ENCODE peak calls at places on chromosomes 5 and 9, in four cellular contexts. One of them, this sample, is unnamed.
A peak's percentile ranks its signal among the peaks of the same experiment; 100 is the strongest.

GRCh38 chr5:138778234-138778633 is 25.0 kb downstream of the CTNNA1 start:
- DNase-seq in natural killer cell: no peak
- DNase-seq in bronchial epithelial cell: no peak
- DNase-seq in fibroblast of lung: no peak
- DNase-seq in this sample: no peak

GRCh38 chr9:70746760-70747159 is 332.3 kb upstream of the KLF9 start:
- DNase-seq in natural killer cell: no peak
- DNase-seq in bronchial epithelial cell: no peak
- DNase-seq in fibroblast of lung: no peak
- DNase-seq in this sample: no peak

GRCh38 chr9:83013261-83013610 is 49.7 kb downstream of the RASEF start:
- DNase-seq in natural killer cell: no peak
- DNase-seq in bronchial epithelial cell: no peak
- DNase-seq in fibroblast of lung: peak; percentile 39
- DNase-seq in this sample: no peak

GRCh38 chr5:155001523-155001922 is 12.0 kb upstream of the KIF4B start:
- DNase-seq in natural killer cell: no peak
- DNase-seq in bronchial epithelial cell: no peak
- DNase-seq in fibroblast of lung: no peak
- DNase-seq in this sample: no peak

GRCh38 chr5:132621699-132622098 is 36.3 kb upstream of the IL13 start:
- DNase-seq in natural killer cell: no peak
- DNase-seq in bronchial epithelial cell: no peak
- DNase-seq in fibroblast of lung: no peak
- DNase-seq in this sample: no peak

GRCh38 chr9:21557428-21557768 is 75.3 kb upstream of the IFNE start:
- DNase-seq in natural killer cell: no peak
- DNase-seq in bronchial epithelial cell: no peak
- DNase-seq in fibroblast of lung: peak; percentile 30
- DNase-seq in this sample: no peak

GRCh38 chr9:78009156-78009555 is 22.5 kb downstream of the GNAQ start:
- DNase-seq in natural killer cell: no peak
- DNase-seq in bronchial epithelial cell: no peak
- DNase-seq in fibroblast of lung: no peak
- DNase-seq in this sample: no peak

GRCh38 chr9:93048706-93049448 is 9.6 kb upstream of the SUSD3 start:
- DNase-seq in natural killer cell: no peak
- DNase-seq in bronchial epithelial cell: no peak
- DNase-seq in fibroblast of lung: no peak
- DNase-seq in this sample: no peak

GRCh38 chr5:152072076-152072475 is 147.4 kb upstream of the GLRA1 start:
- DNase-seq in natural killer cell: no peak
- DNase-seq in bronchial epithelial cell: no peak
- DNase-seq in fibroblast of lung: no peak
- DNase-seq in this sample: no peak

GRCh38 chr9:3436629-3437028 is 89.2 kb downstream of the RFX3 start:
- DNase-seq in natural killer cell: no peak
- DNase-seq in bronchial epithelial cell: peak; percentile 68
- DNase-seq in fibroblast of lung: no peak
- DNase-seq in this sample: no peak

GRCh38 chr5:102296229-102296817 is at the start of gene SLCO4C1:
- DNase-seq in natural killer cell: peak; percentile 70
- DNase-seq in bronchial epithelial cell: peak; percentile 61
- DNase-seq in fibroblast of lung: peak; percentile 24
- DNase-seq in this sample: no peak

GRCh38 chr9:123169926-123170325 is 98.5 kb downstream of the STRBP start:
- DNase-seq in natural killer cell: no peak
- DNase-seq in bronchial epithelial cell: no peak
- DNase-seq in fibroblast of lung: no peak
- DNase-seq in this sample: no peak

GRCh38 chr5:1366514-1366913 is 21.6 kb upstream of the CLPTM1L start:
- DNase-seq in natural killer cell: no peak
- DNase-seq in bronchial epithelial cell: no peak
- DNase-seq in fibroblast of lung: no peak
- DNase-seq in this sample: no peak

GRCh38 chr9:32255026-32255425 is 129.4 kb upstream of the ACO1 start:
- DNase-seq in natural killer cell: no peak
- DNase-seq in bronchial epithelial cell: no peak
- DNase-seq in fibroblast of lung: no peak
- DNase-seq in this sample: no peak

GRCh38 chr5:145856285-145856818 is 16.5 kb downstream of the GRXCR2 start:
- DNase-seq in natural killer cell: no peak
- DNase-seq in bronchial epithelial cell: no peak
- DNase-seq in fibroblast of lung: peak; percentile 55
- DNase-seq in this sample: no peak

GRCh38 chr9:38642951-38643350 is 22.6 kb upstream of the ANKRD18A start:
- DNase-seq in natural killer cell: no peak
- DNase-seq in bronchial epithelial cell: no peak
- DNase-seq in fibroblast of lung: no peak
- DNase-seq in this sample: no peak

GRCh38 chr5:36950586-36951457 is 74.3 kb downstream of the NIPBL start:
- DNase-seq in natural killer cell: no peak
- DNase-seq in bronchial epithelial cell: peak; percentile 63
- DNase-seq in fibroblast of lung: peak; percentile 45
- DNase-seq in this sample: no peak

DNA sequence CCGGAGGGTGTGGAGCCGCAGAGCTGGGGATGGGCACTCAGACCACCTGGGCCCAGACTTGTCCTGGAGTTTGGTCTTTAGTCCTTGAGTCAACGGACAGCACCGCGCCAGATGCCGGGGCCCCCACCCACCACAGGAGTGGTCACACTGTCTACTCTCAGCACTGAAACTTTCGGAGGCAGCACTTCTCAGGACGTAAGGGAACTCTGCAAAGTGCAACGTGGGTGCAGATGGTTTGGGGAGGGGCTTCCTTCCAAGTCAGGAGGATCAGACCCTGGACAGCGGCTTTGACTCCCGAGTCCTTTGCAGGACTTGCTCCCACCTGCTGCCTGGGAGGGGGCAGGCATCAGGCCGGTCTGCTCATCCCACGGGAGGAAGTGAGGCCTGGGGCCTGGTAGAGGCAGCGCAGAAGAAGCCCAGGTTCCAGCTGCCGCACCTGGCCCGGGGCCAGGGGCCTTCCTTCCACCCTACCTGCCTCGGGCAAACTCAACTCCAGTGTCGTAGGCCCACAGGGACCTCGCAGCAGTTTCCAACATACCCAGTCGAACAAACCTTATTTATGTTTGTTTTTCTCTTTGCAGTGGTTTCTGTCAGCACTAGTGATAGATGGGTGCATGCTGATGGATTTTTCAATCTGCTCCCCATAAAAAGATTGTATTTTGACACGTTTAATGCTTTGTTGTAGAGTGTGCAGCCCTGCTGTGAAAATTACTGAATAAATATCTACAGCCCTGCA is 149.8 kb upstream of the PPP1R26 start:
- DNase-seq in natural killer cell: peak; percentile 7
- DNase-seq in bronchial epithelial cell: no peak
- DNase-seq in fibroblast of lung: no peak
- DNase-seq in this sample: no peak
- TF ChIP-seq CTCF in natural killer cell: no peak
- TF ChIP-seq CTCF in bronchial epithelial cell: no peak
- TF ChIP-seq CTCF in fibroblast of lung: no peak
- TF ChIP-seq CTCF in this sample: no peak

GRCh38 chr5:167219296-167219695 is 1072.1 kb upstream of the WWC1 start:
- DNase-seq in natural killer cell: no peak
- DNase-seq in bronchial epithelial cell: no peak
- DNase-seq in fibroblast of lung: no peak
- DNase-seq in this sample: no peak

DNA sequence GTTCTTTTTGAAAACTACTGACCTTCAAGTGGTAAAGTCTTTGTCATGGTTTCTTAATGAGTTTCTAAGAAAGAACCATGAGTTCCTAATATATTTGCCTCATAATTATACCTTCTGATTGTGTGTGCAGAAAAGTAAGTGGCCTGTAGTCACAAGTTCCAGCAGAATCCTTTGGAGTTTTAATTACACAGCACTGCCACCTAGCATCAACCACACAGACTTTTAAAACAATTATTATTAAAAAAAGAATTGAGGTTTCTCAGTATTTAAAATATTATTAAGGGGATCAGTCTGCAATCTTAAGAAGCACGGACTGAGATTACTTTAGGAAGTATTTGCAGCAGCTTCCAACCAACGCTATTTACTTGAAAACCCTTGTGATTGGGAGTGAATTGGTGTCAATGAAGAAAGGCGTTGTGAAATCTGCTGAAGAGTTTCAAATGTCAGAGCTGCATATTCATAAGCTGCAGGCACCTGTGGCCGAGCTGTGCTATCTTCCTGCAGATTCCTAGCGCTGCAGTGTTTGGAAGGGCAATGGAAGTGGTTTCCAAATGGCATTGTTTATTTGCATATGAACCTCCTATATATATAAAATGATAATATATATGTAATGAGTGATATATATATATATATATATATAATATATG is 1074.2 kb upstream of the WWC1 start:
- DNase-seq in natural killer cell: no peak
- DNase-seq in bronchial epithelial cell: no peak
- DNase-seq in fibroblast of lung: peak; percentile 32
- DNase-seq in this sample: no peak
- TF ChIP-seq CTCF in natural killer cell: no peak
- TF ChIP-seq CTCF in bronchial epithelial cell: no peak
- TF ChIP-seq CTCF in fibroblast of lung: peak; percentile 8
- TF ChIP-seq CTCF in this sample: no peak

DNA sequence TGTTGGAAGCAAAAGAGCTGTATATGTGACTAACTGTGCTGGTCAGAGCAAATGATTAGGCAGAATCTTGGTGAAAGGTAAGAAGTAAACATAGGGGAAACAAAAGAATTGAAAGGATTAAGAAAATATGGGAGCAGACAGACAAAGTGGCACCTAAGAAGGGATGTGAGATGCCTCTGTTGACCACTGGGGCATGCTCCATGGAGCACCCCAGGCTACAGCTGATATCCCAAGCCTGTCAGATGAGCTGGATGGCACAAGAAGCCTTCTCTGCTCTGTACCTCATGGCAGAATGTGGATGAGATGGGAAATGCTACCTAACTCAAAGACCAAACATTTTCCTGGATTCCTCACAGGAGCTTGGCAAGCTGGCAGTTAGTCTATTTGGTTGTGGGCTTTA is 89.3 kb upstream of the SLIT3 start:
- DNase-seq in natural killer cell: no peak
- DNase-seq in bronchial epithelial cell: no peak
- DNase-seq in fibroblast of lung: no peak
- DNase-seq in this sample: no peak
- TF ChIP-seq CTCF in natural killer cell: no peak
- TF ChIP-seq CTCF in bronchial epithelial cell: no peak
- TF ChIP-seq CTCF in fibroblast of lung: no peak
- TF ChIP-seq CTCF in this sample: no peak

DNA sequence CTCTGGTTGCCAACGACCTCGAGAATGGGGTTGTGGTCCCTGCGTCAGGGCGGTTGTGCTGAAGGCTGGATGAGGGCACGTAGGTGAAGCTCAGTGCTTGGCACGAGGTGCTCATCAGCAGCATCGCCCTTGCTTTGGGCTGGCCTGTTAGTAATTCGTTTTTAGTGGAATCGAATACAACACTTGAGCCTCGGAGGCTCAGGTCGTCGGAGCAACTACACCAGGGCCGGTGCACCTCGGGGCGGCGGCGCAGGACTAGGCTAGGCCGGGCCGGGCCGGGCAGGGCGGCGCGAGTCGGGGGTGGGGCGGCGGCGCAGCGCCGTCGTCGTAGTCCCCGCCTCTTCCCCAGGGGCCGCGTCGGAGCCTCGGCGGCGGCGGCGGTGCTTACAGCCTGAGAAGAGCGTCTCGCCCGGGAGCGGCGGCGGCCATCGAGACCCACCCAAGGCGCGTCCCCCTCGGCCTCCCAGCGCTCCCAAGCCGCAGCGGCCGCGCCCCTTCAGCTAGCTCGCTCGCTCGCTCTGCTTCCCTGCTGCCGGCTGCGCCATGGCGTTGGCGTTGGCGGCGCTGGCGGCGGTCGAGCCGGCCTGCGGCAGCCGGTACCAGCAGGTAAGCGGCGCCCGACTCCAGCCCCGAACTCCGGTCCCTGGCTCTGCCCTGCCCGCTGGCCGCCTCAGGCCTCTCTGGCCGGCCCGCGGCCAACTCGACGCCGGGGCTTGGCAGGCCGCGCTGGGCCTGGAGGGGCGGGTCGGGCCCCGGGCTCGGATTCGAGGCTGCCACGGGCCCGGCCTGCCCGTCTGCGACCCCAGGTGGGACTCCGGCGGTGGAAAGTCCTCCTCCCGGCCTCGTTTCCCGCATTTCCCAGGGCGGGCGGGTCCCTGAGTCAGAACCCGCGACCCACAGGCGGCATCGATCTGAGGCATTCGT is at the start of gene NDFIP1:
- DNase-seq in natural killer cell: peak; percentile 82
- DNase-seq in bronchial epithelial cell: peak; percentile 55
- DNase-seq in fibroblast of lung: peak; percentile 72
- DNase-seq in this sample: no peak
- TF ChIP-seq CTCF in natural killer cell: peak; percentile 12
- TF ChIP-seq CTCF in bronchial epithelial cell: no peak
- TF ChIP-seq CTCF in fibroblast of lung: no peak
- TF ChIP-seq CTCF in this sample: no peak

DNA sequence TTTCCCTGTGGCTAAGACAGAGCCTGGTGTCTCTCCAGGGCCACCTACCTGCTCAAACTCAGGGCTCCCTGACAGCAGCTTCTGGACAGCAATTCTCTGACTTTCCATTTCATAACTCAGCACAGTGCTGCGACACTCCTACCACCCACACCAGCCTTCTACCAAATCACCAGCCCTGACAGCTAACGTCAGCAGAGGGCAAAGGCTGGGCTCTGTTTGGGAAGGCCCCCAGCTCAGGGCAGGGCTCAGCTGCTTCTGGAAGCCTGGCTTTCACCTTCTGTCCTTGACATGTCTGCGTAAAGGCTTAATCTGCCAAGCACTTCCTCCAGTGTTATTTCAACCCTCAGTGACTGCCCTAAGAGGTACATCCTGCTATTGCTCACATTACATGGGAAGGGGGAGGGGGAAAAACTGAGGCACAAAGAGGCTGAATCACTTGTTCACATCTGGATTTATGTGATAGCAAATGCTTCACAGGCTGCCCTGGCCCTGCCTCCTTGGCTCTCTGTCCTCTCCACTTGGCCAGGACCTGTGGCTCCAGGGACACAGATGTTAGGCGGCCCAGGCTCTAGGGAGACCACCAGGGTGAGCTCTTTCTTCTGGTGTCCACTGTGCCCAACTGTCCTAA is 102.5 kb upstream of the PANK3 start:
- DNase-seq in natural killer cell: no peak
- DNase-seq in bronchial epithelial cell: peak; percentile 56
- DNase-seq in fibroblast of lung: peak; percentile 74
- DNase-seq in this sample: no peak
- TF ChIP-seq CTCF in natural killer cell: no peak
- TF ChIP-seq CTCF in bronchial epithelial cell: no peak
- TF ChIP-seq CTCF in fibroblast of lung: no peak
- TF ChIP-seq CTCF in this sample: no peak

GRCh38 chr5:53453898-53454837 is 26.3 kb upstream of the FST start:
- DNase-seq in natural killer cell: no peak
- DNase-seq in bronchial epithelial cell: no peak
- DNase-seq in fibroblast of lung: no peak
- DNase-seq in this sample: no peak

DNA sequence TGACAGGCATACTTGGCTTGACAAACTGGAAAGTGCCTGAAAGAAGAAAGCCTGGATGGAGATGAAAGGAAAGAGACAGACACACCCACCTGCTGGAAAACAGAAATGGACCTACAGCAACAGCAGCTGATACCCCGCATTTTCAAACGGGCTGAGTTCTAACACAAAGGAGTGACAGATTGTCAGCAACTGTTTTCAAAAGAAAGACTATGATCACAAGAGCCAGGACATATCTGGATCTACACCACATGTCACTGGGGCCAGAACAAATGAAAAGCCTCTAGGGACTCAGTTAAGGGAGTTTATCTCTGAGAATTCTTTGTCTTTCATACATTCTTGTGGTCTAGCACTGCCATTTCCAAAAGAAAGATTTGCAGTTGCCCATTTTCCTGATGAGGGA is 24.1 kb upstream of the FST start:
- DNase-seq in natural killer cell: no peak
- DNase-seq in bronchial epithelial cell: no peak
- DNase-seq in fibroblast of lung: no peak
- DNase-seq in this sample: no peak
- TF ChIP-seq CTCF in natural killer cell: no peak
- TF ChIP-seq CTCF in bronchial epithelial cell: no peak
- TF ChIP-seq CTCF in fibroblast of lung: no peak
- TF ChIP-seq CTCF in this sample: no peak

This sample was measured in vagina.